ENCODE peak calls at places on chromosomes 16 and 17, in four cellular contexts. Y is MM.1S, J is mammary epithelial cell, E is OCI-LY7. Z is an unnamed sample.

GRCh38 chr17:77690271-77691161 is 268.0 kb upstream of the TNRC6C start:
- DNase-seq in Y (peak; percentile 77), J (no peak), E (peak; percentile 73), Z (no peak)

GRCh38 chr16:72501739-72502653 is 330.0 kb upstream of the PMFBP1 start:
- DNase-seq in Y (peak; percentile 16), J (peak; percentile 39), E (peak; percentile 60), Z (peak; percentile 29)

GRCh38 chr17:79332011-79332410 is 257.4 kb downstream of the ENGASE start:
- DNase-seq in Y (no peak), J (no peak), E (no peak), Z (no peak)

GRCh38 chr17:6641374-6641818 is 536 bp downstream of the TXNDC17 start:
- DNase-seq in Y (peak; percentile 35), J (peak; percentile 33), E (peak; percentile 39), Z (peak; percentile 6)

GRCh38 chr16:17134586-17134985 is 336.2 kb downstream of the XYLT1 start:
- DNase-seq in Y (peak; percentile 98), J (no peak), E (peak; percentile 66), Z (no peak)

GRCh38 chr16:12874135-12874534 is 27.3 kb upstream of the SHISA9 start:
- DNase-seq in Y (no peak), J (peak; percentile 73), E (no peak), Z (peak; percentile 17)

GRCh38 chr16:12124742-12125141 is 148.2 kb downstream of the SNX29 start:
- DNase-seq in Y (no peak), J (no peak), E (peak; percentile 27), Z (no peak)

GRCh38 chr16:64841482-64841881 is 280.4 kb downstream of the CDH11 start:
- DNase-seq in Y (no peak), J (no peak), E (no peak), Z (no peak)

GRCh38 chr17:80773243-80773991 is 218.2 kb upstream of the CHMP6 start:
- DNase-seq in Y (no peak), J (no peak), E (peak; percentile 76), Z (no peak)

GRCh38 chr17:48025904-48026502 is 11.6 kb downstream of the COPZ2 start:
- DNase-seq in Y (no peak), J (peak; percentile 77), E (no peak), Z (peak; percentile 95)

GRCh38 chr17:74037320-74037719 is 166.2 kb upstream of the RPL38 start:
- DNase-seq in Y (no peak), J (peak; percentile 33), E (no peak), Z (no peak)

GRCh38 chr16:2520784-2521577 is 810 bp downstream of the AMDHD2 start:
- DNase-seq in Y (peak; percentile 78), J (no peak), E (peak; percentile 57), Z (peak; percentile 88)

GRCh38 chr17:6868579-6868978 is 37.0 kb upstream of the TEKT1 start:
- DNase-seq in Y (no peak), J (peak; percentile 91), E (no peak), Z (peak; percentile 69)

DNA sequence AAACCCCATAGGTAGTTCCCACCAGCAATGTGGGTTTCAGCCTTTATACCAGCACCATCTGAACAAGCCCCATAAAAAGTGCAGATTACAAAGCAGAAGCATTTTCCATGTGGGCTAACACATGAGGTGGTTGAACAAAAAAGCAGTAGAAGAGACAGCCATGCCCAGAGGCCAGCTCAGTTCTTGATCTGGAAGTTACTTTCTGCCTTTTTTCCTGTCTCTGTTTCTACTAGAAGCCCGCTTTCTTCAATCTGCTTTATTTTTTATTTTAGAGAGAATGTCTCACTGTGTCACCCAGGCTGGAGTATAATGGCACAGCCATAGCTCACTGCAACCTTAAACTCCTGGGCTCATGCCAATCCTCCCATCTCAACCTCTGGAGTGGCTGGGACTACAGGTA is 31.5 kb upstream of the APOH start:
- DNase-seq in Y (no peak), J (no peak), E (no peak), Z (no peak)
- H2AFZ ChIP-seq in Y (no peak overlapping the region), J (no peak overlapping the region), E (no peak overlapping the region), Z (no peak overlapping the region)

DNA sequence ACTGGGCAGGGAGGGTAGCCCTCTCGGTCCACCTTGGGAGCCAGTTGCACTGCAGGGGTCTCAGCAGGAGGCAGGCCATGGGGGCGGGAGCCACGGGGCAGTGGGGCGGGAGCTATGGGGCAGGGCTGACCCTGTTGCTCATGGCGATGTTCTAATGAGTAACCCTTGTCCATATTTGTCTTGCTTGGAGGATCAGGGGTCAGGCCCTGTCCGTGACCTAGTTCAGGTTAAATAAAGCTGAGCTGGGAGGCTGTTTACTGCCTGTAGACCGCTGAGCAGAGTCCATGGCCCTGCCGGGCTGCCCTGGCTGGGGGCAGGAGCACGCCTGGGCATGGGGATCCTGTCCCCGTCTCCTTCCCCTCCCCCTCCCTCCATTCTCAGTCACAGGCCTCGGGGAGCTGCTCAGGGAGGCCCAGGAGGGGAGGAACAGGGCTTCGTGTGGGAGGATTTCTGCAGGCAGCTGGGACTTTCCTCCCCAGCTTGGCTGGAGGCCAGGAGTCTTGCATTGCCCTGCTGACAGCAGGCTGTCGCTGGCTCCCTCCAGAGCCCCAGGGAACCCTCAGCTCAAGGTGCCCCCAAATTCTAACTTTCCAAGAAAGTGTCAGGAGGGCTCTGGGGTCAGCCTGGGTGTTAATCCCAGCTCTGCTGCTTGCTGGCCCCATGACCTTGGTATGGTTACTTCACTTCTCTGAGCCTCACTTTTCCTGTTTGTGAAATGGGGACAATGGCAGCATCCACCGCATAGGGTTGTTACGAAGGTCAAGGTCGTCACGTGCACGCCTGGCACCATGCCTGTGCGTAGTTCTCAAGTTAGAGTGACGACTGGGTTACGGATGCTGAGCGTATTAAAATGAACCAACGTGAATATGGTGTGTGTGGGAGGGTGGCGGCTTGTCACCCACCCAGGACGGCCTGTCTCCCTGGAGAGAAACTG is 6.1 kb upstream of the SERPINF2 start:
- DNase-seq in Y (no peak), J (peak; percentile 71), E (no peak), Z (no peak)
- H2AFZ ChIP-seq in Y (no peak overlapping the region), J (no peak overlapping the region), E (no peak overlapping the region), Z (no peak overlapping the region)

DNA sequence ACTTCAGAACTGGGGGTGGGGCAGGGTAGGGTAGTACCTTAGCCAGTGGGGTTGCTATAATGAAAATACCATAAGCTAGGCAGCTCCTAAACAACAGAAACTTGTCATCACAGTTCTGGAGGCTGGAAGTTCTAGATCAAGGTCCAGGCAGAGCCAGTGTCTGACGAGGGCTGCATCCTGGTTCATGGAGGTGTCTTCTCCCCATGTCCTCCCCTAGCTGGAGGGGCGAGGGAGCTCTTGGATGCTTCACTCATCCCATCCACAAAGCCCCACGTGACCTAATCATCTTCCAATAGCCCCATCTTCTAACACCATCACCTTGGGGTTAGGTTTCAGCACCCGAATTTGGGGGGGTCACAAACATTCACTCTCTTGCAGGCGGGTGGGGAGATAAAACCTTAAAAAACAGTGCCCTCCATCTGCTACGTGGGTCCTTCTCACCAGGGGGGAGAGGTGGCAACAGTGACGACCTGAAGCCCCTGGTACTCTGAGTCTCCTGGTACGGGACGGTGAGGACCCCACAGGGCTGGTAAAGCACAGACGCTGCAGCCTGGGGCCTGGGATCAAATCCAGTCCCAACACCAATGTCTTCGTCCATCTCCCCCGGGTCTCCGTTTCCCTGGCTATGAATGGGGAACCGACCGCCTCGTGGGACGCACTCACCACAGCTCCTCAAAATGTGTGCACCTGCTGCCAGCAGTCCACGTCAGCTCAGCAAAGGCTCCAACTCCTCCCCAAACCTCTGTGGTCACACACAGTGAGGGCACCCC is 22.8 kb downstream of the RAB40B start:
- DNase-seq in Y (no peak), J (no peak), E (no peak), Z (no peak)
- H2AFZ ChIP-seq in Y (no peak overlapping the region), J (no peak overlapping the region), E (peak overlapping the region; percentile 38), Z (no peak overlapping the region)

DNA sequence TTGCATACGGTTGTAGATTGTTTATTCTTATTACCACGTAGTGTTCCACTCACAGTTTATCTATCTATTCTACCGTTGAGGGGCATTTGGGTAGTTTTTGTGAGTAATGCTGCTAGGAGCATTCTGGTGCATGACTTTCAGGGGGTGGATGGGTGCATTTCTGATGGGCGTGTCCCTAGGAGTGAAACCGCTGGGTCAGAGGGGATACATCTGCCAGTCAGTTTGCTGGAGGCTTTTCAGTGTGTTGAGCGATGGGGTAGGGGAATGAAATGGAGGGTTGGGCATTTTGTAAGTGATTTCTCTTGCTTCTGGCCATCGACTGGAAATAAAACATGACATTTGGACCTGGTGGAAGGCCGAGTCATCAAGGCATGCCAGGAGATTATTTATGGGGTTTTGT is 17.0 kb upstream of the IRX3 start:
- DNase-seq in Y (no peak), J (no peak), E (no peak), Z (no peak)
- H2AFZ ChIP-seq in Y (no peak overlapping the region), J (no peak overlapping the region), E (no peak overlapping the region), Z (no peak overlapping the region)

Z was measured in trophoblast cell.